ENCODE peak calls at places on chromosome 12, in six cellular contexts. P is brain microvascular endothelial cell, M is choroid plexus epithelial cell, W is foreskin fibroblast, Z is nephron progenitor cell, T is heart left ventricle. E is an unnamed sample.

GRCh38 chr12:55658635-55659391 is 22.1 kb downstream of the OR10P1 start:
- DNase-seq in P (no peak), M (peak; percentile 18), W (peak; percentile 46), Z (no peak), T (no peak), E (no peak)

GRCh38 chr12:112535017-112535416 is 116.3 kb downstream of the PTPN11 start:
- DNase-seq in P (no peak), M (no peak), W (no peak), Z (no peak), T (no peak), E (no peak)

GRCh38 chr12:130513572-130513971 is 175.9 kb downstream of the PIWIL1 start:
- DNase-seq in P (no peak), M (no peak), W (no peak), Z (no peak), T (no peak), E (no peak)

GRCh38 chr12:70732287-70732686 is 95.1 kb upstream of the PTPRB start:
- DNase-seq in P (no peak), M (no peak), W (no peak), Z (no peak), T (no peak), E (peak; percentile 25)

GRCh38 chr12:124347805-124348658 is 53.1 kb downstream of the RFLNA start:
- DNase-seq in P (no peak), M (no peak), W (no peak), Z (peak; percentile 28), T (no peak), E (no peak)

GRCh38 chr12:106134294-106134949 is 4.3 kb downstream of the NUAK1 start:
- DNase-seq in P (no peak), M (no peak), W (no peak), Z (no peak), T (no peak), E (no peak)

GRCh38 chr12:120240495-120240833 is 25.1 kb downstream of the PXN start:
- DNase-seq in P (no peak), M (no peak), W (peak; percentile 64), Z (no peak), T (no peak), E (no peak)

GRCh38 chr12:3035815-3036702 is 41.1 kb upstream of the TSPAN9 start:
- DNase-seq in P (peak; percentile 28), M (peak; percentile 66), W (peak; percentile 32), Z (no peak), T (peak; percentile 13), E (peak; percentile 66)

GRCh38 chr12:48965447-48965846 is 6.1 kb downstream of the WNT10B start:
- DNase-seq in P (no peak), M (peak; percentile 47), W (peak; percentile 62), Z (no peak), T (no peak), E (no peak)

GRCh38 chr12:104423809-104424208 is 32.9 kb upstream of the CHST11 start:
- DNase-seq in P (no peak), M (no peak), W (no peak), Z (no peak), T (no peak), E (no peak)

GRCh38 chr12:127306604-127307215 is 960.3 kb upstream of the TMEM132C start:
- DNase-seq in P (no peak), M (no peak), W (peak; percentile 91), Z (no peak), T (no peak), E (no peak)

GRCh38 chr12:11885261-11886038 is 185.3 kb upstream of the BCL2L14 start:
- DNase-seq in P (peak; percentile 69), M (peak; percentile 68), W (peak; percentile 65), Z (no peak), T (no peak), E (no peak)

GRCh38 chr12:32877670-32878459 is 18.7 kb downstream of the PKP2 start:
- DNase-seq in P (no peak), M (peak; percentile 44), W (no peak), Z (no peak), T (peak; percentile 88), E (no peak)

GRCh38 chr12:51721281-51721940 is 127.1 kb downstream of the FIGNL2 start:
- DNase-seq in P (peak; percentile 9), M (peak; percentile 18), W (peak; percentile 67), Z (peak; percentile 64), T (peak; percentile 44), E (peak; percentile 40)

GRCh38 chr12:96048392-96048969 is 13.1 kb upstream of the LTA4H start:
- DNase-seq in P (no peak), M (no peak), W (no peak), Z (no peak), T (no peak), E (no peak)

GRCh38 chr12:69039881-69040280 is 106.9 kb upstream of the CPM start:
- DNase-seq in P (no peak), M (peak; percentile 17), W (peak; percentile 46), Z (no peak), T (no peak), E (no peak)

GRCh38 chr12:43861847-43862150 is 25.9 kb downstream of the TMEM117 start:
- DNase-seq in P (no peak), M (no peak), W (peak; percentile 5), Z (no peak), T (no peak), E (no peak)

GRCh38 chr12:53380797-53381738 is 1.1 kb downstream of the SP1 start:
- DNase-seq in P (peak; percentile 35), M (peak; percentile 64), W (peak; percentile 75), Z (peak; percentile 41), T (no peak), E (no peak)

GRCh38 chr12:121786441-121786825 is 7.1 kb downstream of the RHOF start:
- DNase-seq in P (peak; percentile 76), M (peak; percentile 64), W (peak; percentile 98), Z (no peak), T (no peak), E (no peak)

GRCh38 chr12:124833693-124834122 is 30.0 kb downstream of the SCARB1 start:
- DNase-seq in P (peak; percentile 35), M (peak; percentile 95), W (peak; percentile 75), Z (no peak), T (peak; percentile 73), E (no peak)

GRCh38 chr12:2550470-2551090 is 244.2 kb upstream of the FKBP4 start:
- DNase-seq in P (no peak), M (no peak), W (no peak), Z (no peak), T (no peak), E (no peak)

GRCh38 chr12:21523148-21523547 is 2.9 kb upstream of the SPX start:
- DNase-seq in P (no peak), M (no peak), W (no peak), Z (no peak), T (no peak), E (no peak)

DNA sequence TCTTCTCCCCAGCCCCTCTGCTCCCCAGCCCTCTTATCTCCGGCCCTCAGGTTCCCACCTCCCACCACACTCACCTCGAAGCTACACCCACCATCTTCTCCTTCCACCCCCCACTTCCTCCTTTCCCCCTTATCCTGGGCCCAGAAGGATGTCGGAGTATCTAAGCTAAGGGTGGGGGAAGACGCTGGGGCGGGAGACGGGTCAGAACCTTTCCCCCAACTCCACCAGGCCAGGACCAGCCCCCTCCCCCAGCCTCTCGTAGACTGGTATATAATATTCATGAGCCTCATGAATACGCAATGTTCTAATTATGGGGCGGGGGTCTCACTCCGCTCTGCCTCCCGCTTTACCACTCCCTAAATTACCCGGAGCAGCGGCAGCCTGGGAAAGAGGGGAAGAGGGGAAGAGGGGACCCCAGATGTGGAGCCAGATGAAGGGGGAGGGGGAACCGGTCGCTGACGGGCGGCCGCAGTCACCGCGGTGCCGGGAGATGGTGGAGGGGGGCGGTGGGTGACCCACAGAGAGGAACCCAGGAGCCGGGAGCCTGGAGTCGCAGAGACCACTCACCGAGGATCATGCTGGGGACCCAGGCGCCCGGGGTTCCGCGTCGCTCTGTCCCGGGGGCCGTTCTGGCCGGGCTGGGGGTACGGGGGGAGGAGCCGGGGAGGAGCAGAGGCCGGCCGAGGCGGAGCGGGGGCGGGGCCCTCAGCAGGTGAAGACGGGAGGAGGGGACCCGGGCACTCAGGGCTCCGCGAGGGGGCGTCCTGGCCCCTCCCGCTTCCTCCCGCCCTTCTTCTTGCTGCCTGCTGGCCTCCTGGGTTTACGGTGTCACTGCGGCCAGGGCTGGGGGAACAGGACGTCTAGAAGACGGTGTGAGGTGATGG is 6.4 kb upstream of the ZNF385A start:
- DNase-seq in P (no peak), M (peak; percentile 23), W (peak; percentile 49), Z (peak; percentile 83), T (no peak), E (peak; percentile 67)
- TF ChIP-seq CTCF in P (peak; percentile 33), M (peak; percentile 26), W (no peak), Z (no peak), T (no peak), E (no peak)

DNA sequence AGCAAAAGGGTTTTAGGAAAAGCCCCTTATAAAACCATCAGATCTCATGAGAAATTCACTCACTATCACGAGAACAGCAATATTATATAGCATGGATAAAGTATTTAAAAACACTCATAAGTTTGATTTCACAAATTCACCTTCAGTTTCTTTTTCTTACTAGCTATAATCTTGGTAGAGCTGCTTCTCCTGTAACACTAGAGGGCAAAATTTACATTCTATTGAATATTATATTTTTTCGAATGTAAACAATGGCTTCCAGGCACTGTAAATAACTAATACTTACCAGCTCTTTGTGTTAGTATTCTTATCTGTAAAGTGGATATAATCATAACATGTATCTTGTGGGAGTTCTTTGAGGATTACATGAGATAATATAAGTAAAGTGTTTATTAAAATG is 259.6 kb downstream of the CCER1 start:
- DNase-seq in P (no peak), M (peak; percentile 23), W (peak; percentile 16), Z (no peak), T (no peak), E (no peak)
- TF ChIP-seq CTCF in P (peak; percentile 24), M (peak; percentile 46), W (peak; percentile 22), Z (no peak), T (peak; percentile 24), E (no peak)

GRCh38 chr12:45124485-45125155 is 73.7 kb upstream of the DBX2 start:
- DNase-seq in P (no peak), M (no peak), W (no peak), Z (no peak), T (no peak), E (no peak)

GRCh38 chr12:45125997-45126396 is 75.1 kb upstream of the DBX2 start:
- DNase-seq in P (no peak), M (no peak), W (no peak), Z (no peak), T (no peak), E (no peak)

GRCh38 chr12:45128637-45129036 is 77.7 kb upstream of the DBX2 start:
- DNase-seq in P (no peak), M (no peak), W (no peak), Z (no peak), T (no peak), E (no peak)

GRCh38 chr12:45121224-45121623 is 70.3 kb upstream of the DBX2 start:
- DNase-seq in P (no peak), M (no peak), W (no peak), Z (no peak), T (no peak), E (no peak)

GRCh38 chr12:45122776-45123380 is 72.0 kb upstream of the DBX2 start:
- DNase-seq in P (no peak), M (peak; percentile 56), W (peak; percentile 77), Z (no peak), T (no peak), E (no peak)
- TF ChIP-seq CTCF in P (peak; percentile 62), M (peak; percentile 58), W (peak; percentile 33), Z (peak; percentile 49), T (peak; percentile 39), E (peak; percentile 50)

DNA sequence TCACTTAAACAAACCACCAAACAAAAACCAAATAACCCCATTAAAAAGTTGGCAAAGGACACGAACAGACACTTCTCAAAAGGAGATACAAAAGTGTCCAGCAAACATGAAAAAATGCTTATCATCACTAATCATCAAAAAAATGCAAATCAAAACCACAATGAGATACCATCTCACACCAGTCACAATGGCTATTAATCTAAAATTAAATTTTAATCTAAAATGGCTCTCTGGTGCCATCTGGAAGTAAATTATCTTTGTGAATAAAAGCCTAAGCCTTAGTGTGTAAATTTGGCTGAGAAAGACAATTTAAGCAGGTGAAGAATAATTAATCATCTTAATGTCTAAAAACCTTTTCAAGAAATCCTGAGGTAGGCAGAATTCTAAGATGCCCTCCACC is 204.5 kb upstream of the PPFIA2 start:
- DNase-seq in P (no peak), M (no peak), W (no peak), Z (no peak), T (no peak), E (no peak)
- TF ChIP-seq CTCF in P (no peak), M (no peak), W (no peak), Z (no peak), T (no peak), E (no peak)